ENCODE peak calls at places on chromosome 10, in ten cellular contexts. C is AG09309; L is mammary epithelial cell; M is GM12865; S is cardiac muscle cell; U is heart right ventricle; N is fibroblast of lung; O is cardiac fibroblast; W is CD4-positive, alpha-beta memory T cell; Z is sigmoid colon. A is an unnamed sample.

GRCh38 chr10:86071758-86072157 is 294.8 kb downstream of the GRID1 start:
- DNase-seq in L (no peak), U (no peak), S (no peak), W (no peak), M (no peak), O (no peak), N (no peak), C (no peak), Z (no peak), A (no peak)

GRCh38 chr10:18713077-18713476 is 53.8 kb downstream of the ARL5B start:
- DNase-seq in U (no peak), S (peak; percentile 88), W (no peak), C (peak; percentile 89), O (peak; percentile 80), Z (no peak), N (peak; percentile 98), L (peak; percentile 89), M (no peak), A (peak; percentile 16)

GRCh38 chr10:131094406-131095108 is 217.0 kb downstream of the TCERG1L start:
- DNase-seq in W (no peak), C (no peak), S (peak; percentile 1), M (no peak), Z (no peak), N (no peak), U (no peak), L (peak; percentile 82), O (no peak), A (no peak)

GRCh38 chr10:97332586-97333350 is 1.8 kb downstream of the FRAT2 start:
- DNase-seq in W (no peak), N (peak; percentile 77), L (peak; percentile 76), C (peak; percentile 76), M (peak; percentile 17), Z (peak; percentile 75), O (peak; percentile 89), U (no peak), S (peak; percentile 83), A (peak; percentile 40)

GRCh38 chr10:30747633-30748032 is 118.1 kb upstream of the LYZL2 start:
- DNase-seq in S (peak; percentile 22), U (no peak), N (peak; percentile 79), W (no peak), M (peak; percentile 79), C (no peak), L (peak; percentile 22), O (no peak), Z (no peak), A (no peak)

GRCh38 chr10:13803566-13804554 is 217.1 kb downstream of the PRPF18 start:
- DNase-seq in L (no peak), C (no peak), U (no peak), M (no peak), S (no peak), Z (no peak), N (peak; percentile 62), O (peak; percentile 21), W (no peak), A (no peak)

GRCh38 chr10:32360241-32360640 is 13.3 kb upstream of the EPC1 start:
- DNase-seq in U (no peak), M (no peak), W (no peak), N (no peak), S (no peak), Z (no peak), O (no peak), C (no peak), L (no peak), A (no peak)

GRCh38 chr10:122258136-122259074 is 12.7 kb upstream of the BTBD16 start:
- DNase-seq in C (no peak), W (no peak), U (no peak), L (no peak), Z (peak; percentile 62), N (peak; percentile 53), M (no peak), O (peak; percentile 24), S (peak; percentile 27), A (no peak)

GRCh38 chr10:63699785-63700184 is 178.6 kb downstream of the REEP3 start:
- DNase-seq in L (peak; percentile 55), S (peak; percentile 86), M (no peak), C (no peak), Z (no peak), W (no peak), U (no peak), N (peak; percentile 75), O (peak; percentile 88), A (no peak)
- H3K4me3 ChIP-seq in L (no peak overlapping the region), S (no peak overlapping the region), M (no peak overlapping the region), C (no peak overlapping the region), Z (no peak overlapping the region), W (no peak overlapping the region), U (no peak overlapping the region), N (no peak overlapping the region), O (no peak overlapping the region), A (no peak overlapping the region)

GRCh38 chr10:59563506-59563905 is 146.1 kb downstream of the SLC16A9 start:
- DNase-seq in O (no peak), Z (no peak), S (no peak), W (no peak), C (no peak), N (no peak), M (no peak), L (no peak), U (no peak), A (no peak)

GRCh38 chr10:59562126-59562525 is 147.5 kb downstream of the SLC16A9 start:
- DNase-seq in N (no peak), L (no peak), U (no peak), Z (no peak), W (no peak), C (no peak), M (no peak), S (no peak), O (no peak), A (no peak)

GRCh38 chr10:59560990-59561389 is 148.7 kb downstream of the SLC16A9 start:
- DNase-seq in O (no peak), M (no peak), L (no peak), C (no peak), W (no peak), S (no peak), Z (no peak), N (no peak), U (no peak), A (no peak)

GRCh38 chr10:59560161-59560560 is 149.5 kb downstream of the SLC16A9 start:
- DNase-seq in Z (no peak), L (no peak), U (no peak), O (peak; percentile 14), S (peak; percentile 15), C (no peak), N (no peak), W (no peak), M (no peak), A (no peak)

GRCh38 chr10:59561397-59562121 is 148.1 kb downstream of the SLC16A9 start:
- DNase-seq in C (no peak), L (peak; percentile 17), U (no peak), M (no peak), O (peak; percentile 65), S (peak; percentile 56), N (peak; percentile 76), W (no peak), Z (no peak), A (peak; percentile 24)
- H3K4me3 ChIP-seq in C (no peak overlapping the region), L (no peak overlapping the region), U (no peak overlapping the region), M (no peak overlapping the region), O (no peak overlapping the region), S (no peak overlapping the region), N (no peak overlapping the region), W (no peak overlapping the region), Z (no peak overlapping the region), A (no peak overlapping the region)

DNA sequence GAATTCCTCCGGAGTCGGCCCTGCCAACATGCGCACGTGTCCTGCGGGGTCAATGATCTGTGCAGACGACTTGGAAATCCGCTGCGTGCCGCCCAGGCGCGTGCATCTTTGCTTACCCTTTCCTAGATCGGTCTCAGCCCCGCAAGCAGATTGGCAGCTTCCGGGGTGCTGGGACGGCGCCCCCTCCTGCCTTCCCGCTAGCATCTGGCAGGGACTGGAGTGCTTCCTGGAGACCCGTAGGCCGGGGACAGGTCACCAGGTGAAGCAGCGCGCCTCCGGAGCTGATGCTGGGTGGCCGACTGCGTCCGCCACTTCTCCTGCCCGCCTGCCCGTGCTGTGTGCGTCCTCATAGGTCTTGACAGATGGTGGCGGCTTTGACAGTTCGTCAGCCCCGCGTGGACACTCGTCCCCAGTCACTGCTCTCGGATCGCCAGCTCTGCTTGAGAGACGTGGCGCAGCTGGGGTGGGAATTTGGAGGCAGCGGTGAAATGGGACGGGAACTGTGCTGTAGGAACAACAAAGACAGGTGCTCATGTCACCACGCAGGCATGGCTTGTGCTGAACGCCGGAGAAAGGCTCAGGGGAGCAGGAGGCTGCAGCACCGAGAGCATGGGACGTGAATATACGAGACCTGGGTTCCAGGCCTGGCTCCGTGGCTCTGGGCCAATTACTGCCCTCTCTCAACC is 21.9 kb upstream of the KCNK18 start:
- DNase-seq in C (no peak), L (peak; percentile 20), S (no peak), O (no peak), W (no peak), N (no peak), U (no peak), M (no peak), Z (no peak), A (no peak)
- H3K4me3 ChIP-seq in C (peak overlapping the region; percentile 37), L (peak overlapping the region; percentile 51), S (peak overlapping the region; percentile 20), O (peak overlapping the region; percentile 32), W (peak overlapping the region; percentile 61), N (peak overlapping the region; percentile 26), U (peak overlapping the region; percentile 26), M (peak overlapping the region; percentile 51), Z (peak overlapping the region; percentile 38), A (peak overlapping the region; percentile 26)

GRCh38 chr10:100518761-100519241 is 860 bp downstream of the SEC31B start:
- DNase-seq in U (no peak), C (no peak), N (peak; percentile 58), O (peak; percentile 70), W (peak; percentile 55), M (peak; percentile 48), L (peak; percentile 63), Z (no peak), S (peak; percentile 72), A (no peak)

GRCh38 chr10:100516847-100517246 is 2.8 kb downstream of the SEC31B start:
- DNase-seq in S (no peak), L (no peak), Z (no peak), O (no peak), C (no peak), U (no peak), W (no peak), M (no peak), N (no peak), A (no peak)

GRCh38 chr10:100522107-100522811 is 2.6 kb upstream of the SEC31B start:
- DNase-seq in W (no peak), M (no peak), L (peak; percentile 41), C (no peak), O (no peak), N (no peak), S (no peak), Z (no peak), U (no peak), A (no peak)

GRCh38 chr10:100520811-100521210 is 1.1 kb upstream of the SEC31B start:
- DNase-seq in Z (no peak), N (peak; percentile 71), C (no peak), S (peak; percentile 48), L (peak; percentile 81), U (no peak), W (no peak), M (no peak), O (peak; percentile 58), A (no peak)

DNA sequence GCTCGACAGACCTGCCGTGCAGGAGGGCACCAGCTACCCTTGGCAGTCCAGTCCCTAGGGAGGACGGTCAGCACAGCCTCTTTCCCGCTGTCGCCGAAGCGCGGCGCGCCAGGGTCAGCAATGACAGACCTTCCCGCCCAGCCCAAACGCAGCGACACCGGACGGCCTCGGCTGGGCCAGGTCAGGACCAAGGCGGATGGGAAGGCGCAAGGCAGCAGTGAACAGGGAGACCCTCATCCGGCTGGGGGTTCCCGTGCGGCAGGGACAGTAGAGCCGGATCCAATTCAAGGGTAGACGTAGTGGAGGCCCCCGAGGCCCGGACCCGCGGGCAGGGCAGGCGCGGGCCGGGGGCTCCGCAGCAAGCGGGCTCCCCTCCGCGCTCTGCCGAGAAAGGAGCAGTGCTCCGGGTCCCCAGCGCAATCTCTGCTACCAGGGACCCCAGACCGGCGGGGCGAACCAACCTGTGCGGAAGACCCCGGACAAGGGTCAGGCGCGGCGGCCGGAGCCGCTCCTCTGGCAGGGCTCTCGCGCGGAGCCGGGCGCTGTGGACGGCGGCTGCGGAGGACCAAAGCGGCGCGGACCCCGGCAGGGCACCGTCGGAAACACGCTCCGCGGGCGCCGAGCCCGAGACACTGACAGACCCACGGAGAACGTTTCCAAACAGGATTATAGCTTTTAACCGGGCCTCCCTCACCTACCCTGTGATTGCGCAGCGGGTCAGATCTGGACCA is at the start of gene SEC31B:
- DNase-seq in O (no peak), C (no peak), Z (no peak), M (no peak), U (peak; percentile 61), N (no peak), S (no peak), L (no peak), W (no peak), A (no peak)
- H3K4me3 ChIP-seq in O (peak within 1 kb of the TSS; percentile 35), C (peak within 1 kb of the TSS; percentile 15), Z (peak within 1 kb of the TSS; percentile 55), M (no peak within 1 kb of the TSS), U (peak within 1 kb of the TSS; percentile 52), N (peak within 1 kb of the TSS; percentile 33), S (peak within 1 kb of the TSS; percentile 28), L (peak within 1 kb of the TSS; percentile 20), W (no peak within 1 kb of the TSS), A (peak within 1 kb of the TSS; percentile 46)